ENCODE peak calls at places on chromosomes 12 and 14, in ten cellular contexts. One of them, this sample, is unnamed.

GRCh38 chr14:100653409-100653808 is 66.2 kb upstream of the BEGAIN start:
- DNase-seq in A549: no peak
- DNase-seq in GM12864: no peak
- DNase-seq in fibroblast of lung: no peak
- DNase-seq in coronary artery: no peak
- DNase-seq in astrocyte: no peak
- DNase-seq in esophagus squamous epithelium: no peak
- DNase-seq in heart left ventricle: peak; percentile 41
- DNase-seq in progenitor cell of endocrine pancreas: no peak
- DNase-seq in CD8-positive, alpha-beta T cell: no peak
- DNase-seq in this sample: peak; percentile 55

GRCh38 chr14:92688434-92689375 is 59.7 kb downstream of the LGMN start:
- DNase-seq in A549: no peak
- DNase-seq in GM12864: no peak
- DNase-seq in fibroblast of lung: no peak
- DNase-seq in coronary artery: no peak
- DNase-seq in astrocyte: no peak
- DNase-seq in esophagus squamous epithelium: no peak
- DNase-seq in heart left ventricle: peak; percentile 57
- DNase-seq in progenitor cell of endocrine pancreas: no peak
- DNase-seq in CD8-positive, alpha-beta T cell: no peak
- DNase-seq in this sample: no peak

GRCh38 chr14:101191086-101191881 is 287.8 kb upstream of the RTL1 start:
- DNase-seq in A549: no peak
- DNase-seq in GM12864: no peak
- DNase-seq in fibroblast of lung: no peak
- DNase-seq in coronary artery: peak; percentile 40
- DNase-seq in astrocyte: no peak
- DNase-seq in esophagus squamous epithelium: no peak
- DNase-seq in heart left ventricle: no peak
- DNase-seq in progenitor cell of endocrine pancreas: no peak
- DNase-seq in CD8-positive, alpha-beta T cell: no peak
- DNase-seq in this sample: no peak

GRCh38 chr14:92252291-92252690 is 70.7 kb upstream of the SLC24A4 start:
- DNase-seq in A549: no peak
- DNase-seq in GM12864: no peak
- DNase-seq in fibroblast of lung: no peak
- DNase-seq in coronary artery: peak; percentile 41
- DNase-seq in astrocyte: no peak
- DNase-seq in esophagus squamous epithelium: no peak
- DNase-seq in heart left ventricle: no peak
- DNase-seq in progenitor cell of endocrine pancreas: no peak
- DNase-seq in CD8-positive, alpha-beta T cell: no peak
- DNase-seq in this sample: no peak

GRCh38 chr14:50452285-50452684 is 55.6 kb upstream of the CDKL1 start:
- DNase-seq in A549: no peak
- DNase-seq in GM12864: no peak
- DNase-seq in fibroblast of lung: no peak
- DNase-seq in coronary artery: no peak
- DNase-seq in astrocyte: no peak
- DNase-seq in esophagus squamous epithelium: no peak
- DNase-seq in heart left ventricle: no peak
- DNase-seq in progenitor cell of endocrine pancreas: no peak
- DNase-seq in CD8-positive, alpha-beta T cell: no peak
- DNase-seq in this sample: no peak

GRCh38 chr12:15050664-15051063 is 77.8 kb downstream of the PDE6H start:
- DNase-seq in A549: no peak
- DNase-seq in GM12864: no peak
- DNase-seq in fibroblast of lung: peak; percentile 40
- DNase-seq in coronary artery: no peak
- DNase-seq in astrocyte: peak; percentile 26
- DNase-seq in esophagus squamous epithelium: no peak
- DNase-seq in heart left ventricle: no peak
- DNase-seq in progenitor cell of endocrine pancreas: no peak
- DNase-seq in CD8-positive, alpha-beta T cell: no peak
- DNase-seq in this sample: no peak

GRCh38 chr12:52631676-52632459 is 13.5 kb upstream of the KRT73 start:
- DNase-seq in A549: no peak
- DNase-seq in GM12864: no peak
- DNase-seq in fibroblast of lung: no peak
- DNase-seq in coronary artery: peak; percentile 28
- DNase-seq in astrocyte: no peak
- DNase-seq in esophagus squamous epithelium: no peak
- DNase-seq in heart left ventricle: no peak
- DNase-seq in progenitor cell of endocrine pancreas: no peak
- DNase-seq in CD8-positive, alpha-beta T cell: no peak
- DNase-seq in this sample: no peak

GRCh38 chr14:52111583-52111982 is 42.7 kb upstream of the NID2 start:
- DNase-seq in A549: peak; percentile 29
- DNase-seq in GM12864: no peak
- DNase-seq in fibroblast of lung: peak; percentile 68
- DNase-seq in coronary artery: no peak
- DNase-seq in astrocyte: peak; percentile 63
- DNase-seq in esophagus squamous epithelium: no peak
- DNase-seq in heart left ventricle: no peak
- DNase-seq in progenitor cell of endocrine pancreas: no peak
- DNase-seq in CD8-positive, alpha-beta T cell: no peak
- DNase-seq in this sample: no peak

GRCh38 chr12:50520345-50520744 is 15.6 kb downstream of the DIP2B start:
- DNase-seq in A549: no peak
- DNase-seq in GM12864: no peak
- DNase-seq in fibroblast of lung: no peak
- DNase-seq in coronary artery: no peak
- DNase-seq in astrocyte: no peak
- DNase-seq in esophagus squamous epithelium: no peak
- DNase-seq in heart left ventricle: no peak
- DNase-seq in progenitor cell of endocrine pancreas: no peak
- DNase-seq in CD8-positive, alpha-beta T cell: no peak
- DNase-seq in this sample: no peak

GRCh38 chr12:122184522-122184921 is 1.6 kb downstream of the LRRC43 start:
- DNase-seq in A549: no peak
- DNase-seq in GM12864: no peak
- DNase-seq in fibroblast of lung: no peak
- DNase-seq in coronary artery: no peak
- DNase-seq in astrocyte: no peak
- DNase-seq in esophagus squamous epithelium: no peak
- DNase-seq in heart left ventricle: no peak
- DNase-seq in progenitor cell of endocrine pancreas: no peak
- DNase-seq in CD8-positive, alpha-beta T cell: no peak
- DNase-seq in this sample: no peak

GRCh38 chr14:61568572-61569011 is 126.7 kb upstream of the HIF1A start:
- DNase-seq in A549: no peak
- DNase-seq in GM12864: peak; percentile 53
- DNase-seq in fibroblast of lung: no peak
- DNase-seq in coronary artery: no peak
- DNase-seq in astrocyte: no peak
- DNase-seq in esophagus squamous epithelium: peak; percentile 28
- DNase-seq in heart left ventricle: peak; percentile 75
- DNase-seq in progenitor cell of endocrine pancreas: peak; percentile 22
- DNase-seq in CD8-positive, alpha-beta T cell: peak; percentile 42
- DNase-seq in this sample: peak; percentile 31

GRCh38 chr14:85319998-85320397 is 209.9 kb upstream of the FLRT2 start:
- DNase-seq in A549: no peak
- DNase-seq in GM12864: no peak
- DNase-seq in fibroblast of lung: peak; percentile 74
- DNase-seq in coronary artery: no peak
- DNase-seq in astrocyte: peak; percentile 65
- DNase-seq in esophagus squamous epithelium: no peak
- DNase-seq in heart left ventricle: no peak
- DNase-seq in progenitor cell of endocrine pancreas: no peak
- DNase-seq in CD8-positive, alpha-beta T cell: no peak
- DNase-seq in this sample: no peak

GRCh38 chr12:74111688-74112360 is 425.8 kb upstream of the ATXN7L3B start:
- DNase-seq in A549: no peak
- DNase-seq in GM12864: no peak
- DNase-seq in fibroblast of lung: peak; percentile 5
- DNase-seq in coronary artery: no peak
- DNase-seq in astrocyte: no peak
- DNase-seq in esophagus squamous epithelium: no peak
- DNase-seq in heart left ventricle: no peak
- DNase-seq in progenitor cell of endocrine pancreas: peak; percentile 24
- DNase-seq in CD8-positive, alpha-beta T cell: no peak
- DNase-seq in this sample: peak; percentile 66

GRCh38 chr14:78606111-78606510 is 435.9 kb downstream of the NRXN3 start:
- DNase-seq in A549: no peak
- DNase-seq in GM12864: no peak
- DNase-seq in fibroblast of lung: peak; percentile 91
- DNase-seq in coronary artery: no peak
- DNase-seq in astrocyte: peak; percentile 88
- DNase-seq in esophagus squamous epithelium: no peak
- DNase-seq in heart left ventricle: no peak
- DNase-seq in progenitor cell of endocrine pancreas: no peak
- DNase-seq in CD8-positive, alpha-beta T cell: no peak
- DNase-seq in this sample: no peak

GRCh38 chr12:96487214-96487613 is 2.2 kb upstream of the CFAP54 start:
- DNase-seq in A549: peak; percentile 55
- DNase-seq in GM12864: no peak
- DNase-seq in fibroblast of lung: peak; percentile 92
- DNase-seq in coronary artery: no peak
- DNase-seq in astrocyte: peak; percentile 89
- DNase-seq in esophagus squamous epithelium: no peak
- DNase-seq in heart left ventricle: no peak
- DNase-seq in progenitor cell of endocrine pancreas: no peak
- DNase-seq in CD8-positive, alpha-beta T cell: no peak
- DNase-seq in this sample: no peak

GRCh38 chr12:62603061-62603810 is 136.6 kb downstream of the MON2 start:
- DNase-seq in A549: peak; percentile 61
- DNase-seq in GM12864: peak; percentile 72
- DNase-seq in fibroblast of lung: peak; percentile 81
- DNase-seq in coronary artery: peak; percentile 91
- DNase-seq in astrocyte: peak; percentile 69
- DNase-seq in esophagus squamous epithelium: peak; percentile 40
- DNase-seq in heart left ventricle: peak; percentile 94
- DNase-seq in progenitor cell of endocrine pancreas: peak; percentile 73
- DNase-seq in CD8-positive, alpha-beta T cell: peak; percentile 72
- DNase-seq in this sample: peak; percentile 82
- TF ChIP-seq CTCF in A549: peak; percentile 41
- TF ChIP-seq CTCF in GM12864: peak; percentile 43
- TF ChIP-seq CTCF in fibroblast of lung: peak; percentile 50
- TF ChIP-seq CTCF in coronary artery: peak; percentile 66
- TF ChIP-seq CTCF in astrocyte: peak; percentile 12
- TF ChIP-seq CTCF in esophagus squamous epithelium: peak; percentile 64
- TF ChIP-seq CTCF in heart left ventricle: peak; percentile 49
- TF ChIP-seq CTCF in progenitor cell of endocrine pancreas: peak; percentile 58
- TF ChIP-seq CTCF in CD8-positive, alpha-beta T cell: peak; percentile 44
- TF ChIP-seq CTCF in this sample: peak; percentile 40

GRCh38 chr14:95611293-95611880 is 74.8 kb upstream of the TCL1B start:
- DNase-seq in A549: no peak
- DNase-seq in GM12864: no peak
- DNase-seq in fibroblast of lung: no peak
- DNase-seq in coronary artery: no peak
- DNase-seq in astrocyte: no peak
- DNase-seq in esophagus squamous epithelium: no peak
- DNase-seq in heart left ventricle: no peak
- DNase-seq in progenitor cell of endocrine pancreas: no peak
- DNase-seq in CD8-positive, alpha-beta T cell: no peak
- DNase-seq in this sample: no peak

GRCh38 chr14:95614335-95614734 is 71.9 kb upstream of the TCL1B start:
- DNase-seq in A549: no peak
- DNase-seq in GM12864: no peak
- DNase-seq in fibroblast of lung: no peak
- DNase-seq in coronary artery: no peak
- DNase-seq in astrocyte: no peak
- DNase-seq in esophagus squamous epithelium: no peak
- DNase-seq in heart left ventricle: no peak
- DNase-seq in progenitor cell of endocrine pancreas: no peak
- DNase-seq in CD8-positive, alpha-beta T cell: no peak
- DNase-seq in this sample: no peak

GRCh38 chr14:95609398-95609990 is 74.6 kb downstream of the GLRX5 start:
- DNase-seq in A549: no peak
- DNase-seq in GM12864: no peak
- DNase-seq in fibroblast of lung: no peak
- DNase-seq in coronary artery: no peak
- DNase-seq in astrocyte: no peak
- DNase-seq in esophagus squamous epithelium: no peak
- DNase-seq in heart left ventricle: no peak
- DNase-seq in progenitor cell of endocrine pancreas: peak; percentile 44
- DNase-seq in CD8-positive, alpha-beta T cell: no peak
- DNase-seq in this sample: peak; percentile 71
- TF ChIP-seq CTCF in A549: peak; percentile 45
- TF ChIP-seq CTCF in GM12864: peak; percentile 79
- TF ChIP-seq CTCF in fibroblast of lung: peak; percentile 35
- TF ChIP-seq CTCF in coronary artery: no peak
- TF ChIP-seq CTCF in astrocyte: peak; percentile 40
- TF ChIP-seq CTCF in esophagus squamous epithelium: peak; percentile 40
- TF ChIP-seq CTCF in heart left ventricle: no peak
- TF ChIP-seq CTCF in progenitor cell of endocrine pancreas: peak; percentile 81
- TF ChIP-seq CTCF in CD8-positive, alpha-beta T cell: no peak
- TF ChIP-seq CTCF in this sample: peak; percentile 3

GRCh38 chr12:108772896-108773797 is 41.8 kb upstream of the CORO1C start:
- DNase-seq in A549: no peak
- DNase-seq in GM12864: no peak
- DNase-seq in fibroblast of lung: no peak
- DNase-seq in coronary artery: no peak
- DNase-seq in astrocyte: no peak
- DNase-seq in esophagus squamous epithelium: no peak
- DNase-seq in heart left ventricle: no peak
- DNase-seq in progenitor cell of endocrine pancreas: no peak
- DNase-seq in CD8-positive, alpha-beta T cell: no peak
- DNase-seq in this sample: no peak
- TF ChIP-seq CTCF in A549: no peak
- TF ChIP-seq CTCF in GM12864: no peak
- TF ChIP-seq CTCF in fibroblast of lung: no peak
- TF ChIP-seq CTCF in coronary artery: no peak
- TF ChIP-seq CTCF in astrocyte: no peak
- TF ChIP-seq CTCF in esophagus squamous epithelium: no peak
- TF ChIP-seq CTCF in heart left ventricle: no peak
- TF ChIP-seq CTCF in progenitor cell of endocrine pancreas: no peak
- TF ChIP-seq CTCF in CD8-positive, alpha-beta T cell: no peak
- TF ChIP-seq CTCF in this sample: no peak

GRCh38 chr14:70315942-70316341 is 43.5 kb downstream of the COX16 start:
- DNase-seq in A549: no peak
- DNase-seq in GM12864: no peak
- DNase-seq in fibroblast of lung: no peak
- DNase-seq in coronary artery: no peak
- DNase-seq in astrocyte: no peak
- DNase-seq in esophagus squamous epithelium: no peak
- DNase-seq in heart left ventricle: no peak
- DNase-seq in progenitor cell of endocrine pancreas: no peak
- DNase-seq in CD8-positive, alpha-beta T cell: no peak
- DNase-seq in this sample: no peak

GRCh38 chr14:70317091-70317968 is 42.2 kb downstream of the COX16 start:
- DNase-seq in A549: no peak
- DNase-seq in GM12864: no peak
- DNase-seq in fibroblast of lung: no peak
- DNase-seq in coronary artery: no peak
- DNase-seq in astrocyte: no peak
- DNase-seq in esophagus squamous epithelium: no peak
- DNase-seq in heart left ventricle: no peak
- DNase-seq in progenitor cell of endocrine pancreas: no peak
- DNase-seq in CD8-positive, alpha-beta T cell: no peak
- DNase-seq in this sample: no peak

GRCh38 chr14:70318635-70319013 is 40.9 kb downstream of the COX16 start:
- DNase-seq in A549: no peak
- DNase-seq in GM12864: no peak
- DNase-seq in fibroblast of lung: no peak
- DNase-seq in coronary artery: no peak
- DNase-seq in astrocyte: no peak
- DNase-seq in esophagus squamous epithelium: no peak
- DNase-seq in heart left ventricle: no peak
- DNase-seq in progenitor cell of endocrine pancreas: no peak
- DNase-seq in CD8-positive, alpha-beta T cell: no peak
- DNase-seq in this sample: no peak

GRCh38 chr14:70320294-70320693 is 39.2 kb downstream of the COX16 start:
- DNase-seq in A549: no peak
- DNase-seq in GM12864: no peak
- DNase-seq in fibroblast of lung: no peak
- DNase-seq in coronary artery: no peak
- DNase-seq in astrocyte: no peak
- DNase-seq in esophagus squamous epithelium: no peak
- DNase-seq in heart left ventricle: no peak
- DNase-seq in progenitor cell of endocrine pancreas: no peak
- DNase-seq in CD8-positive, alpha-beta T cell: no peak
- DNase-seq in this sample: no peak

GRCh38 chr14:70317969-70318634 is 41.4 kb downstream of the COX16 start:
- DNase-seq in A549: peak; percentile 40
- DNase-seq in GM12864: no peak
- DNase-seq in fibroblast of lung: peak; percentile 46
- DNase-seq in coronary artery: no peak
- DNase-seq in astrocyte: peak; percentile 38
- DNase-seq in esophagus squamous epithelium: no peak
- DNase-seq in heart left ventricle: no peak
- DNase-seq in progenitor cell of endocrine pancreas: peak; percentile 26
- DNase-seq in CD8-positive, alpha-beta T cell: no peak
- DNase-seq in this sample: peak; percentile 59
- TF ChIP-seq CTCF in A549: peak; percentile 83
- TF ChIP-seq CTCF in GM12864: peak; percentile 61
- TF ChIP-seq CTCF in fibroblast of lung: peak; percentile 60
- TF ChIP-seq CTCF in coronary artery: no peak
- TF ChIP-seq CTCF in astrocyte: peak; percentile 61
- TF ChIP-seq CTCF in esophagus squamous epithelium: no peak
- TF ChIP-seq CTCF in heart left ventricle: peak; percentile 15
- TF ChIP-seq CTCF in progenitor cell of endocrine pancreas: peak; percentile 81
- TF ChIP-seq CTCF in CD8-positive, alpha-beta T cell: no peak
- TF ChIP-seq CTCF in this sample: peak; percentile 40